ENCODE peak calls at places on chromosomes 6 and 20, in eight cellular contexts. C is lower lobe of right lung; H is tibial artery; S is stomach; U is RWPE1; Q is CD8-positive, alpha-beta T cell; P is heart left ventricle; D is ovary. A is an unnamed sample.

GRCh38 chr6:157653521-157653920 is 169.5 kb upstream of the SNX9 start:
- DNase-seq in C (no peak), H (no peak), S (no peak), U (no peak), Q (no peak), P (no peak), D (no peak), A (no peak)

GRCh38 chr6:81766482-81767069 is 14.1 kb upstream of the TENT5A start:
- DNase-seq in C (no peak), H (no peak), S (no peak), U (peak; percentile 25), Q (no peak), P (no peak), D (no peak), A (no peak)

GRCh38 chr6:5659467-5659866 is 347.3 kb downstream of the NRN1 start:
- DNase-seq in C (no peak), H (no peak), S (no peak), U (no peak), Q (no peak), P (no peak), D (no peak), A (no peak)

GRCh38 chr6:91291071-91291470 is 704.2 kb upstream of the MAP3K7 start:
- DNase-seq in C (no peak), H (no peak), S (no peak), U (no peak), Q (no peak), P (no peak), D (no peak), A (no peak)

GRCh38 chr6:70241031-70241430 is 61.9 kb downstream of the COL9A1 start:
- DNase-seq in C (no peak), H (no peak), S (no peak), U (no peak), Q (no peak), P (no peak), D (no peak), A (no peak)

GRCh38 chr20:19858972-19859371 is 100.9 kb downstream of the RIN2 start:
- DNase-seq in C (no peak), H (peak; percentile 75), S (no peak), U (no peak), Q (no peak), P (no peak), D (no peak), A (no peak)

GRCh38 chr20:53984781-53985518 is 85.4 kb downstream of the BCAS1 start:
- DNase-seq in C (no peak), H (no peak), S (no peak), U (no peak), Q (no peak), P (no peak), D (no peak), A (no peak)

GRCh38 chr6:100996409-100996808 is 115.3 kb upstream of the ASCC3 start:
- DNase-seq in C (no peak), H (no peak), S (no peak), U (no peak), Q (no peak), P (no peak), D (no peak), A (no peak)

GRCh38 chr6:36350082-36350481 is 13.4 kb upstream of the BNIP5 start:
- DNase-seq in C (no peak), H (no peak), S (no peak), U (no peak), Q (no peak), P (no peak), D (no peak), A (no peak)

GRCh38 chr20:3470208-3470626 is 601 bp upstream of the ATRN start:
- DNase-seq in C (no peak), H (no peak), S (no peak), U (no peak), Q (no peak), P (no peak), D (no peak), A (no peak)
- H3K27ac ChIP-seq in C (peak overlapping the region; percentile 86), H (peak overlapping the region; percentile 89), S (peak overlapping the region; percentile 88), U (peak overlapping the region; percentile 73), Q (peak overlapping the region; percentile 72), P (peak overlapping the region; percentile 86), D (peak overlapping the region; percentile 61), A (peak overlapping the region; percentile 63)

DNA sequence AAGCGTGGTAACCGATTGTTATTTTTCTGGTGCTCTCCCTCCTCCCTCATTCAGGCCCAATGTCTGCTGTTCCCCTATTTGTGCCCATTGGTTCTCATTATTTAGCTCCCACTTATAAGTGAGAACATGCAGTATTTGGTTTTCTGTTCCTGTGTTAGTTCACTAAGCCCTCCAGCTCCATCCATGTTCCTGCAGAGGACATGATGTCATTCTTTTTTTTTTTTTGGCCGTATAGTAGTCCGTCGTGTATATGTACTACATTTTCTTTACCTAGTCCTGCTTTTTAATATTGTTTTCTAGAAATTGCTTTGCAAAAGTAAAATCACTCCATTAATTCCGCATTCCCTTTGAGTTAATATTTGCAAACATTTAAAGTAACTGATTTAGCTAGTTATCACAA is 23.1 kb downstream of the ZNF451 start:
- DNase-seq in C (no peak), H (no peak), S (no peak), U (no peak), Q (no peak), P (no peak), D (no peak), A (no peak)
- H3K27ac ChIP-seq in C (no peak overlapping the region), H (no peak overlapping the region), S (no peak overlapping the region), U (no peak overlapping the region), Q (no peak overlapping the region), P (no peak overlapping the region), D (no peak overlapping the region), A (no peak overlapping the region)

GRCh38 chr20:62813588-62813987 is 3.3 kb upstream of the COL9A3 start:
- DNase-seq in C (no peak), H (no peak), S (no peak), U (no peak), Q (no peak), P (no peak), D (no peak), A (no peak)
- H3K27ac ChIP-seq in C (no peak overlapping the region), H (no peak overlapping the region), S (no peak overlapping the region), U (peak overlapping the region; percentile 47), Q (no peak overlapping the region), P (no peak overlapping the region), D (no peak overlapping the region), A (no peak overlapping the region)

DNA sequence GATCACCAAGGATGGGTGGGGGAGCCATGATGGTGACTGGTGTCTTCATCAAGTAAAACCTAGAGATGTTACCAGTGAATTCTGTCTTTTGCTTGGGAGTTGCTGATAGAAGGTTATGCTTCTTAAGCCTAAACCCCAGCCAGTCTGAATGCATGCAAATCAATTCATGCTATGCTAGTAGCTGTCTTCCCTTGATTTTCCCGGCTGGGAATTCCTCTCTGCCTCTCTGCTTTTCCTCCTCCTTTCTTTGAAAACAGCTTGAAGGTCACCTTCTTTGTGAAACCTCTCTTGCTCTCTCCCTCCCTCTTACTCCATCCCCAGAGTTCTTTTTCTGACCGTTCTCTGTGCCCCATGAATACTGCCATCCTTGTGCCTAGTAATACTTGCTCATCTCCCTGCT is 58.9 kb downstream of the TMEM200A start:
- DNase-seq in C (no peak), H (no peak), S (no peak), U (no peak), Q (no peak), P (no peak), D (no peak), A (no peak)
- H3K27ac ChIP-seq in C (no peak overlapping the region), H (no peak overlapping the region), S (no peak overlapping the region), U (no peak overlapping the region), Q (no peak overlapping the region), P (no peak overlapping the region), D (no peak overlapping the region), A (no peak overlapping the region)

GRCh38 chr6:138456393-138456775 is 42.9 kb downstream of the NHSL1 start:
- DNase-seq in C (no peak), H (no peak), S (no peak), U (no peak), Q (no peak), P (no peak), D (no peak), A (no peak)

GRCh38 chr6:138455746-138456392 is 43.4 kb downstream of the NHSL1 start:
- DNase-seq in C (no peak), H (no peak), S (no peak), U (peak; percentile 75), Q (no peak), P (no peak), D (no peak), A (peak; percentile 97)

GRCh38 chr6:138450445-138450844 is 46.4 kb downstream of the HEBP2 start:
- DNase-seq in C (no peak), H (no peak), S (no peak), U (no peak), Q (no peak), P (no peak), D (no peak), A (no peak)

GRCh38 chr6:138451043-138451442 is 47.0 kb downstream of the HEBP2 start:
- DNase-seq in C (no peak), H (no peak), S (no peak), U (no peak), Q (no peak), P (no peak), D (no peak), A (no peak)

GRCh38 chr6:138454976-138455706 is 44.2 kb downstream of the NHSL1 start:
- DNase-seq in C (peak; percentile 82), H (no peak), S (peak; percentile 83), U (no peak), Q (peak; percentile 52), P (peak; percentile 40), D (no peak), A (peak; percentile 82)
- H3K27ac ChIP-seq in C (no peak overlapping the region), H (no peak overlapping the region), S (peak overlapping the region; percentile 50), U (peak overlapping the region; percentile 84), Q (peak overlapping the region; percentile 53), P (no peak overlapping the region), D (no peak overlapping the region), A (peak overlapping the region; percentile 83)